ENCODE peak calls at places on chromosomes 1 and 21, in ten cellular contexts. S, V, E, T, I, H, N, A, B and W are unnamed samples. For H3K4me1, the result is how much of the 10 kb centered on the place peaks cover.

GRCh38 chr1:204126941-204127340 is 24.9 kb downstream of the ETNK2 start:
- DNase-seq in S (no peak), H (no peak), N (no peak), B (no peak), V (no peak), E (no peak), T (no peak), A (no peak), I (no peak), W (no peak)

GRCh38 chr1:231278100-231278790 is 37.2 kb downstream of the GNPAT start:
- DNase-seq in N (no peak), V (no peak), T (no peak), E (no peak), A (peak), B (peak), S (no peak), H (no peak), I (peak), W (peak)

GRCh38 chr21:43322805-43323204 is 104.1 kb downstream of the SIK1 start:
- DNase-seq in T (no peak), S (no peak), H (no peak), I (no peak), B (no peak), E (no peak), V (no peak), A (no peak), N (no peak), W (no peak)

GRCh38 chr21:34771512-34772028 is 102.8 kb downstream of the CLIC6 start:
- DNase-seq in I (no peak), T (no peak), H (no peak), S (no peak), B (no peak), A (no peak), E (no peak), V (no peak), N (no peak), W (no peak)

GRCh38 chr1:211135342-211135950 is 1.5 kb upstream of the KCNH1 start:
- DNase-seq in T (no peak), E (no peak), H (no peak), B (no peak), V (no peak), A (no peak), S (peak), I (no peak), N (no peak), W (no peak)

GRCh38 chr1:56517404-56518130 is 61.8 kb downstream of the PLPP3 start:
- DNase-seq in N (no peak), V (no peak), H (no peak), A (no peak), I (no peak), S (no peak), E (no peak), T (no peak), B (no peak), W (no peak)

GRCh38 chr1:82697965-82698364 is 897.2 kb downstream of the ADGRL2 start:
- DNase-seq in S (no peak), I (no peak), N (no peak), A (no peak), T (no peak), E (no peak), V (no peak), H (no peak), B (no peak), W (no peak)

GRCh38 chr1:224503161-224504118 is 68.8 kb upstream of the WDR26 start:
- DNase-seq in N (peak), A (peak), B (peak), I (peak), H (peak), S (peak), T (no peak), E (peak), V (peak), W (peak)

GRCh38 chr21:38888956-38889605 is 83.4 kb downstream of the ETS2 start:
- DNase-seq in N (no peak), E (no peak), H (no peak), A (no peak), I (no peak), S (no peak), V (no peak), B (no peak), T (no peak), W (no peak)

GRCh38 chr1:160813215-160813614 is 17.2 kb downstream of the LY9 start:
- DNase-seq in B (no peak), E (no peak), S (peak), V (no peak), A (no peak), T (no peak), N (no peak), I (no peak), H (no peak), W (no peak)

GRCh38 chr1:6330410-6330827 is 63.1 kb downstream of the ACOT7 start:
- DNase-seq in H (no peak), E (peak), N (no peak), A (no peak), T (no peak), V (no peak), B (no peak), I (no peak), S (no peak), W (no peak)

GRCh38 chr1:147641695-147642592 is 28.4 kb downstream of the ACP6 start:
- DNase-seq in A (no peak), H (no peak), V (peak), S (peak), N (peak), T (no peak), B (peak), I (no peak), E (peak), W (no peak)

GRCh38 chr1:101288491-101288944 is 51.7 kb downstream of the S1PR1 start:
- DNase-seq in V (peak), T (peak), A (peak), S (peak), B (peak), I (peak), H (peak), E (peak), N (peak), W (peak)

GRCh38 chr1:67652800-67653199 is 32.2 kb upstream of the GADD45A start:
- DNase-seq in T (no peak), I (no peak), V (no peak), B (no peak), H (no peak), A (no peak), N (no peak), E (no peak), S (no peak), W (no peak)

GRCh38 chr1:35557118-35557610 is at the start of gene KIAA0319L:
- DNase-seq in E (peak), N (peak), S (no peak), I (peak), A (no peak), T (no peak), B (peak), H (peak), V (no peak), W (peak)

GRCh38 chr1:152745765-152746444 is 11.9 kb upstream of the KPRP start:
- DNase-seq in A (no peak), V (no peak), I (no peak), S (no peak), H (no peak), N (no peak), E (no peak), T (no peak), B (no peak), W (no peak)

GRCh38 chr21:41242238-41242829 is 74.3 kb upstream of the FAM3B start:
- DNase-seq in T (no peak), E (no peak), S (no peak), H (no peak), B (no peak), I (no peak), V (no peak), N (no peak), A (no peak), W (no peak)

GRCh38 chr1:18686540-18686939 is 55.9 kb downstream of the PAX7 start:
- DNase-seq in A (no peak), B (no peak), N (no peak), S (no peak), I (no peak), H (no peak), E (no peak), V (no peak), T (no peak), W (no peak)

GRCh38 chr1:58249371-58249728 is 297.2 kb downstream of the OMA1 start:
- DNase-seq in H (no peak), E (no peak), N (no peak), I (no peak), A (no peak), S (no peak), T (no peak), B (no peak), V (no peak), W (no peak)

GRCh38 chr1:25754421-25755195 is 45.4 kb upstream of the SELENON start:
- DNase-seq in A (no peak), N (no peak), T (no peak), E (no peak), B (no peak), S (no peak), V (no peak), H (no peak), I (no peak), W (no peak)

GRCh38 chr1:150406483-150406882 is 42.5 kb downstream of the RPRD2 start:
- DNase-seq in V (no peak), E (no peak), A (no peak), T (no peak), N (no peak), S (no peak), H (no peak), I (no peak), B (no peak), W (no peak)

GRCh38 chr1:228737613-228738012 is 2.3 kb downstream of the RHOU start:
- DNase-seq in I (no peak), S (no peak), E (peak), N (no peak), V (no peak), B (no peak), A (no peak), H (peak), T (no peak), W (no peak)

GRCh38 chr1:231407537-231408396 is 14.3 kb downstream of the EGLN1 start:
- DNase-seq in N (no peak), S (no peak), I (no peak), H (no peak), V (no peak), A (no peak), T (no peak), E (no peak), B (no peak), W (no peak)

GRCh38 chr1:234108921-234109320 is 204.4 kb downstream of the SLC35F3 start:
- DNase-seq in H (no peak), V (no peak), T (no peak), I (no peak), B (no peak), E (no peak), N (no peak), S (no peak), A (no peak), W (no peak)

DNA sequence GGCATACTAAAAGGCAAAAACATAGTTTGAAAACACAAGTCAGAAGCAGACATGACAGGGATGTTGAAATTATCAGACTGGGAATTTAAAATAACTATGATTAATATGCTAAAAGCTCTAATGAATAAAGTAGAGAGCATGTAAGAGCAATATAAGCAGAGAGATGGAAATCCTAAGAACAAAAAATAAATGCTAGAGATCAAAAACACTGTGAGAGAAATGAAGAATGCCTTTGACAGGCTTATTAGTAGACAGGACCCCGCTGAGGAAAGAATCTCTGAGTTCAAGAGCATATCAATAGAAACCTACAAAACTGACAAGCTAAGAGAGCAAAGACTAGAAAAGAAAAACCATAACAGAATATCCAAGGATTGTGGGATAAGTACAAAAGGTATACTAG is 93.9 kb downstream of the MPZL1 start:
- DNase-seq in B (no peak), A (no peak), N (no peak), T (no peak), S (no peak), I (no peak), V (no peak), H (no peak), E (no peak), W (no peak)
- H3K4me1 ChIP-seq in B (under half), A (under half), N (under half), T (under half), S (under half), I (under half), V (under half), H (under half), E (under half), W (under half)

DNA sequence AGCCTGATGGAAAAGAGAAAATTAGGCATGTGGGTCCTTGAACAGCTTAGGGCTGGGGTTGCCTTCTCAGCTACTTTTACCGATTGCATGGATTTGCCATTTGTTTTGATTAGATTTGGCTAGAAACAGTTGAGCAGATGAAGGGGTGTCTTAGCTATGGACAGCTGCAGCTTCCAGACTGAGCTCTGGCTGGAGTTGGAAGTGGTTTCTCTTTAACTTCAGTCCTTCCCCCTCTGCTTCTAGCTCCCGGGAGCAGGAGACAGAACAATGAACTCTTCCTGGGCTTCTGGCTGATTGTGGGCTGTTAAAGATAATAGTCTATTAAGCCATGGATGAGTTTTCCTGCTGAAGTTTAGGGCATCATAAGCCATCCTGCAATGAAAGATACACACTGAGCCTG is 50.7 kb downstream of the UBE2T start:
- DNase-seq in S (no peak), N (no peak), I (no peak), B (no peak), V (no peak), E (no peak), A (no peak), H (no peak), T (no peak), W (no peak)
- TF ChIP-seq CTCF in S (no peak), N (no peak), I (no peak), B (no peak), V (no peak), E (no peak), A (no peak), H (no peak), T (no peak), W (no peak)

DNA sequence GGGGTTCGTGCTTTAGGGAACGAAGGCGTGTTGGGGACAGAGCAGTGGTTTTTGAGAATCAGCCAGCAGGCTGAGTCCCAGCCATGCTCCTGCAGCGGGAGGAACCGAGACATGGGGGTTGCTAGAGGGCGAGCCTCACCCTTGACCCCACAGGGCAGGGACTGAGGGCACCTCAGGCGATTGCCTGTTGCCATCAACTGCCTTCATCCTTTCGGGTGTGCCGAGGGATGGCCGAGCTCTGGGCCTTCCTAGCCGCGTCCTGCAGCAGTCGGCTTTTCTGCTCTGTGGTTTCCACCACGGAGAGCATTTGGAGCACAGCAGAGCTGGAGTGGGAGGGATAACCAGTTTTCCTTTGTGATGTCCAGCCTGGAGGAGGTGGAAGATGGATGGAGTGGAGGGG is 13.3 kb downstream of the SPSB1 start:
- DNase-seq in I (no peak), N (no peak), T (no peak), A (no peak), S (no peak), B (no peak), E (no peak), V (no peak), H (no peak), W (peak)
- H3K4me1 ChIP-seq in I (half or more), N (half or more), T (under half), A (under half), S (under half), B (under half), E (under half), V (half or more), H (half or more), W (under half)

GRCh38 chr1:242651817-242652216 is 127.3 kb upstream of the PLD5 start:
- DNase-seq in S (peak), I (no peak), V (no peak), A (no peak), H (no peak), N (no peak), B (no peak), E (no peak), T (no peak), W (no peak)
- TF ChIP-seq CTCF in S (peak), I (peak), V (no peak), A (no peak), H (no peak), N (no peak), B (no peak), E (no peak), T (no peak), W (no peak)

GRCh38 chr21:44507673-44508425 is 32.1 kb downstream of the KRTAP10-1 start:
- DNase-seq in A (no peak), S (no peak), B (no peak), V (no peak), T (no peak), N (no peak), I (no peak), H (no peak), E (no peak), W (peak)
- H3K4me1 ChIP-seq in A (under half), S (under half), B (under half), V (under half), T (under half), N (under half), I (under half), H (under half), E (under half), W (under half)

DNA sequence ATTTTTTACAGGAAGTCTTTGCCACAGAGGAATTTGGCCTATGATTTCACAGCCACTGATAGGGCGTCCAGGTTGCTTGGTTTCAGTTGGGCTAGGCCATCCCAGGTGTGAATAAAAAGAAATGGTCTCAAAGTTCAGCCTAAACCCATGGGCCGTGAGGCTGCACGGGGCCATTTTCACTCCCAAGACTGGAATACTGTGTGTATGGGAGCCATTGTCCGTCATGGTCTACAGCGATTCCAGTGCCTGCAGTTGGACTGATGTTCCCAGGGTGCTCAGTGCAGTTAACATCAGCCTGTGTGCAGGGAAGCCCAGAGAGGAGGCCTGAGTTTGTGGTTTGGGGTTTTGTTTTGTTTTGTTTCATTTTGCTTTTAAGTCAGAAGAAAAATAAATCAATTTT is 133.2 kb downstream of the ADSS2 start:
- DNase-seq in S (no peak), E (no peak), I (no peak), V (no peak), N (no peak), A (no peak), T (no peak), H (no peak), B (peak), W (no peak)
- TF ChIP-seq CTCF in S (no peak), E (no peak), I (no peak), V (no peak), N (no peak), A (no peak), T (no peak), H (no peak), B (no peak), W (no peak)

DNA sequence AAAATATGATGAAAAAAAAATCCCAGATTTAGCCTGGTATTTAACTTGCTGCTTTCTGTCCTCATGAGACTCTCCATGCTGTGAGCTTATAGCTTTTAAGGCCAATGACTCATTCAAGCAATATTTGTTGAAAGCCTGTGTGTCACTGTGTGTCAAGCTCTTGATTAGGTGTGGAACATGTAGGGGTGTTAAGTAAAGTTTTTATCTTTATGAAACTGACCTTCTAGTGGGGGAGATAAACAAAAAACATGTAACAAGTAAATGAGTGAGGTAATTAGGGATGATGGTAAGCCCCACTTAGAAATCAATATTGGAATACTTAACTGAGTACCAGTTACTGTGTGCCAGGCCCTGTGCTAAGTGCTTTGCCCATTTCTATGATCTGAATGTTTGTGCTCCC is 44.8 kb upstream of the CCDC190 start:
- DNase-seq in V (no peak), A (no peak), H (no peak), S (no peak), N (no peak), B (no peak), I (no peak), T (no peak), E (no peak), W (no peak)
- H3K4me1 ChIP-seq in V (under half), A (under half), H (under half), S (under half), N (under half), B (under half), I (under half), T (under half), E (under half), W (under half)

GRCh38 chr1:110132682-110133081 is 17.6 kb upstream of the SLC6A17 start:
- DNase-seq in N (no peak), A (no peak), S (no peak), E (no peak), I (no peak), T (no peak), H (no peak), B (no peak), V (no peak), W (no peak)
- TF ChIP-seq CTCF in N (no peak), A (no peak), S (no peak), E (no peak), I (no peak), T (no peak), H (no peak), B (no peak), V (no peak), W (no peak)

GRCh38 chr1:44810101-44810761 is 1.9 kb downstream of the BTBD19 start:
- DNase-seq in E (peak), A (peak), N (peak), B (peak), S (peak), T (no peak), V (no peak), H (peak), I (peak), W (peak)
- H3K4me1 ChIP-seq in E (half or more), A (under half), N (half or more), B (under half), S (under half), T (half or more), V (half or more), H (half or more), I (half or more), W (half or more)